ENCODE peak calls at places on chromosomes 7 and 10, in nine cellular contexts. C is cardiac fibroblast, D is C1 segment of cervical spinal cord, G is fibroblast of lung, T is iris pigment epithelial cell, K is HFF-Myc, Y is renal cortical epithelial cell, J is NCI-H1694 treated with DMSO at 0.1 percent for 48 hours, Q is breast epithelium. O is an unnamed sample.

GRCh38 chr10:86440874-86441838 is 74.6 kb upstream of the GRID1 start:
- DNase-seq in C (peak), D (no peak), G (peak), T (peak), K (no peak), Y (peak), J (no peak), Q (no peak), O (peak)

GRCh38 chr10:13587367-13587766 is 602 bp downstream of the PRPF18 start:
- DNase-seq in C (peak), D (peak), G (no peak), T (peak), K (no peak), Y (no peak), J (no peak), Q (no peak), O (no peak)

GRCh38 chr7:44398506-44398905 is 73.1 kb upstream of the CAMK2B start:
- DNase-seq in C (peak), D (peak), G (no peak), T (no peak), K (no peak), Y (no peak), J (no peak), Q (no peak), O (no peak)

GRCh38 chr10:103982639-103983038 is 15.7 kb downstream of the SLK start:
- DNase-seq in C (peak), D (peak), G (no peak), T (no peak), K (no peak), Y (no peak), J (no peak), Q (no peak), O (no peak)

GRCh38 chr7:98224701-98225181 is 13.5 kb downstream of the BHLHA15 start:
- DNase-seq in C (no peak), D (no peak), G (no peak), T (no peak), K (no peak), Y (no peak), J (no peak), Q (no peak), O (no peak)

GRCh38 chr10:70596860-70597809 is 5.4 kb downstream of the PRF1 start:
- DNase-seq in C (no peak), D (no peak), G (no peak), T (no peak), K (no peak), Y (no peak), J (peak), Q (peak), O (no peak)

GRCh38 chr10:88980247-88980646 is 10.4 kb upstream of the FAS start:
- DNase-seq in C (no peak), D (no peak), G (peak), T (no peak), K (no peak), Y (no peak), J (no peak), Q (no peak), O (no peak)

GRCh38 chr7:134724606-134725005 is 54.8 kb upstream of the CALD1 start:
- DNase-seq in C (peak), D (no peak), G (peak), T (peak), K (no peak), Y (peak), J (no peak), Q (no peak), O (peak)

GRCh38 chr7:134693256-134693655 is 46.6 kb downstream of the BPGM start:
- DNase-seq in C (peak), D (no peak), G (peak), T (peak), K (peak), Y (peak), J (no peak), Q (no peak), O (peak)

GRCh38 chr7:157422279-157422678 is 85.5 kb downstream of the DNAJB6 start:
- DNase-seq in C (no peak), D (no peak), G (no peak), T (no peak), K (no peak), Y (no peak), J (no peak), Q (no peak), O (no peak)

GRCh38 chr7:105985250-105985649 is 22.2 kb downstream of the CDHR3 start:
- DNase-seq in C (no peak), D (no peak), G (no peak), T (no peak), K (no peak), Y (no peak), J (peak), Q (no peak), O (no peak)

GRCh38 chr7:16564023-16564380 is 37.4 kb downstream of the LRRC72 start:
- DNase-seq in C (no peak), D (no peak), G (no peak), T (no peak), K (no peak), Y (no peak), J (no peak), Q (no peak), O (no peak)

GRCh38 chr10:14665304-14665703 is 109.4 kb downstream of the FAM107B start:
- DNase-seq in C (peak), D (no peak), G (no peak), T (peak), K (no peak), Y (peak), J (peak), Q (no peak), O (peak)

GRCh38 chr10:78626471-78626870 is 442.3 kb upstream of the ZMIZ1 start:
- DNase-seq in C (no peak), D (peak), G (no peak), T (no peak), K (no peak), Y (no peak), J (no peak), Q (no peak), O (no peak)

GRCh38 chr7:84251183-84251845 is 56.7 kb upstream of the SEMA3A start:
- DNase-seq in C (peak), D (no peak), G (peak), T (peak), K (peak), Y (peak), J (no peak), Q (no peak), O (peak)

GRCh38 chr10:78903351-78903940 is 165.3 kb upstream of the ZMIZ1 start:
- DNase-seq in C (no peak), D (no peak), G (no peak), T (no peak), K (no peak), Y (no peak), J (no peak), Q (no peak), O (no peak)

GRCh38 chr10:25113231-25114035 is 61.4 kb upstream of the GPR158 start:
- DNase-seq in C (peak), D (peak), G (peak), T (peak), K (peak), Y (peak), J (peak), Q (peak), O (peak)

GRCh38 chr10:75115137-75115536 is 3.7 kb downstream of the SAMD8 start:
- DNase-seq in C (peak), D (no peak), G (no peak), T (peak), K (no peak), Y (no peak), J (no peak), Q (no peak), O (no peak)

GRCh38 chr10:12636585-12636984 is 287.2 kb downstream of the CAMK1D start:
- DNase-seq in C (no peak), D (no peak), G (no peak), T (no peak), K (no peak), Y (no peak), J (no peak), Q (no peak), O (no peak)

GRCh38 chr10:93333278-93333978 is 148.7 kb downstream of the MYOF start:
- DNase-seq in C (peak), D (no peak), G (peak), T (no peak), K (no peak), Y (no peak), J (no peak), Q (no peak), O (no peak)

GRCh38 chr7:98687331-98687863 is 70.3 kb downstream of the NPTX2 start:
- DNase-seq in C (no peak), D (no peak), G (no peak), T (no peak), K (no peak), Y (no peak), J (peak), Q (no peak), O (no peak)

GRCh38 chr10:21265622-21266021 is 259.9 kb downstream of the SKIDA1 start:
- DNase-seq in C (peak), D (no peak), G (peak), T (peak), K (no peak), Y (peak), J (no peak), Q (no peak), O (peak)

GRCh38 chr10:78211476-78212110 is 177.9 kb downstream of the RPS24 start:
- DNase-seq in C (peak), D (no peak), G (peak), T (peak), K (no peak), Y (peak), J (peak), Q (no peak), O (peak)

GRCh38 chr7:135911091-135911490 is 66.1 kb downstream of the MTPN start:
- DNase-seq in C (no peak), D (no peak), G (no peak), T (no peak), K (no peak), Y (no peak), J (peak), Q (no peak), O (no peak)

GRCh38 chr10:68516766-68517165 is 10.6 kb downstream of the SLC25A16 start:
- DNase-seq in C (peak), D (no peak), G (peak), T (peak), K (peak), Y (no peak), J (no peak), Q (no peak), O (peak)

GRCh38 chr7:159061674-159062212 is 82.9 kb downstream of the VIPR2 start:
- DNase-seq in C (no peak), D (no peak), G (no peak), T (peak), K (no peak), Y (no peak), J (no peak), Q (peak), O (no peak)

GRCh38 chr10:132044803-132045202 is 20.9 kb upstream of the JAKMIP3 start:
- DNase-seq in C (no peak), D (no peak), G (no peak), T (no peak), K (no peak), Y (no peak), J (no peak), Q (no peak), O (no peak)

GRCh38 chr10:8144496-8144895 is 90.0 kb downstream of the GATA3 start:
- DNase-seq in C (no peak), D (no peak), G (no peak), T (no peak), K (no peak), Y (no peak), J (no peak), Q (no peak), O (no peak)

GRCh38 chr10:70615784-70616511 is 13.4 kb upstream of the PRF1 start:
- DNase-seq in C (peak), D (no peak), G (peak), T (no peak), K (no peak), Y (no peak), J (no peak), Q (no peak), O (peak)

O was measured in astrocyte of the spinal cord.